ENCODE peak calls at places on chromosomes 2 and 18, in eight cellular contexts. Z is GM12864, K is lower lobe of right lung, G is fibroblast of pulmonary artery, L is body of pancreas, E is AG04449, R is fibroblast of villous mesenchyme, X is GM12878. Q is an unnamed sample.

GRCh38 chr18:79784965-79785770 is 12.6 kb upstream of the KCNG2 start:
- DNase-seq in L (no peak), R (peak; percentile 75), E (no peak), Z (no peak), K (peak; percentile 41), X (no peak), G (peak; percentile 44), Q (no peak)

GRCh38 chr2:117536139-117536538 is 278.4 kb upstream of the DDX18 start:
- DNase-seq in E (no peak), L (no peak), X (no peak), G (no peak), K (no peak), R (no peak), Z (no peak), Q (no peak)

GRCh38 chr2:238242731-238243495 is 3.1 kb upstream of the HES6 start:
- DNase-seq in Z (no peak), L (peak; percentile 82), X (no peak), G (peak; percentile 33), R (peak; percentile 45), K (no peak), E (no peak), Q (no peak)

GRCh38 chr2:26735096-26735495 is 29.0 kb upstream of the SLC35F6 start:
- DNase-seq in K (no peak), R (peak; percentile 96), L (no peak), Z (no peak), E (peak; percentile 54), X (no peak), G (peak; percentile 95), Q (peak; percentile 44)

GRCh38 chr18:71011389-71011788 is 722.5 kb downstream of the SOCS6 start:
- DNase-seq in X (peak; percentile 33), K (no peak), Z (no peak), E (no peak), G (no peak), R (no peak), L (no peak), Q (no peak)

GRCh38 chr2:65300772-65301711 is 73.4 kb downstream of the ACTR2 start:
- DNase-seq in L (no peak), G (peak; percentile 66), K (peak; percentile 65), X (peak; percentile 61), E (peak; percentile 77), R (peak; percentile 72), Z (peak; percentile 85), Q (peak; percentile 75)

GRCh38 chr2:117693166-117693565 is 121.3 kb upstream of the DDX18 start:
- DNase-seq in G (no peak), Z (no peak), X (no peak), K (no peak), E (no peak), L (no peak), R (no peak), Q (no peak)

GRCh38 chr18:71583291-71583690 is 960.9 kb downstream of the CBLN2 start:
- DNase-seq in X (no peak), R (no peak), Z (no peak), L (no peak), K (no peak), E (no peak), G (peak; percentile 9), Q (peak; percentile 56)

GRCh38 chr2:197391220-197391717 is 43.6 kb downstream of the SF3B1 start:
- DNase-seq in R (no peak), K (no peak), Z (no peak), G (no peak), X (no peak), E (no peak), L (no peak), Q (no peak)

GRCh38 chr2:235511187-235511661 is 17.4 kb downstream of the AGAP1 start:
- DNase-seq in L (peak; percentile 45), G (peak; percentile 68), X (no peak), E (peak; percentile 36), R (peak; percentile 33), Z (no peak), K (peak; percentile 63), Q (peak; percentile 81)

GRCh38 chr2:219995409-219995808 is 368.0 kb downstream of the SLC4A3 start:
- DNase-seq in G (no peak), R (peak; percentile 9), E (no peak), L (no peak), X (no peak), Z (no peak), K (no peak), Q (no peak)

GRCh38 chr2:206084870-206085741 is 868 bp downstream of the INO80D start:
- DNase-seq in R (peak; percentile 36), K (peak; percentile 60), G (no peak), E (no peak), X (no peak), L (peak; percentile 43), Z (no peak), Q (no peak)

GRCh38 chr2:206085742-206086445 is at the start of gene INO80D:
- DNase-seq in G (peak; percentile 89), Z (peak; percentile 75), X (peak; percentile 60), R (peak; percentile 86), L (peak; percentile 75), K (peak; percentile 84), E (no peak), Q (peak; percentile 75)

GRCh38 chr2:206084468-206084869 is 1.5 kb downstream of the INO80D start:
- DNase-seq in K (peak; percentile 46), E (no peak), L (peak; percentile 47), R (peak; percentile 88), X (no peak), G (peak; percentile 77), Z (no peak), Q (peak; percentile 19)

GRCh38 chr2:206086683-206087350 is 843 bp upstream of the INO80D start:
- DNase-seq in Z (no peak), E (no peak), R (peak; percentile 18), L (no peak), G (no peak), K (no peak), X (no peak), Q (no peak)

GRCh38 chr2:206088248-206088647 is 2.3 kb upstream of the INO80D start:
- DNase-seq in R (no peak), L (no peak), E (no peak), K (no peak), G (no peak), X (no peak), Z (no peak), Q (no peak)
- H3K4me3 ChIP-seq in R (no peak overlapping the region), L (no peak overlapping the region), E (no peak overlapping the region), K (no peak overlapping the region), G (no peak overlapping the region), X (peak overlapping the region; percentile 41), Z (no peak overlapping the region), Q (no peak overlapping the region)

DNA sequence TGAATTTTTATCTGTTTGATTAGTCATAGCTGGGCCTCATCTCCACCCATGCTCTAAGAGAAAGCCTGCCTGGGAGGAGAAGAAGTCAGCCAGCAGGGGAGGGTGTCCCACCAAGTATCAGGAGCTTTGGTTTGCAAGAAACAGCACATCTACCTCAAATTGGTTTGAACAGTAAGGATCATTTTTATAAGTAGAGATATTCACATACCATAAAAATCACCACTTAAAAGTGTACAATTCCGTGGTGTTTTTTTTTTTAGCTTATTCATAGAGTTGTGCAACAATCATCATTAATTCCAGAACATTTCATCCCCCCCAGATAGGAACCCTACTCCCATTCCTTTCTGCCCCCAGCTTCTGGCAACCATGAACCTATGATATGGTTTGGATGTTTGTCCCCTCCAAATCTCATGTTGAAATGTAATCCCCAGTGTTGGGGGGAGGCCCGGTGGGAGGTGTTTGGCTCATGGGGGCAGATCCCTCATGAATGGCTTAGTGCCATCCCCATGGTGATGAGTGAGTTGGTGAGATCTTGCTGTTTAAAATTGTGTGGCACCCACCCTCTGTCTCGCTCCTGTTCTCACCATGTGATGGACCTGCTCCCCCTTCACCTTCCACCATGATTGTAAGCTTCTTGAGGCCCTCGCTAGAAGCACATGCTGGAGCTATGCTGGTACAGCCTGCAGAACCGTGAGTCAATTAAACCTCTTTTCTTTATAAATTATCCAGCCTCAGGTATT is 36.2 kb upstream of the HS6ST1 start:
- DNase-seq in E (peak; percentile 46), Z (no peak), G (peak; percentile 72), K (no peak), L (no peak), X (no peak), R (peak; percentile 62), Q (no peak)
- TF ChIP-seq CTCF in E (peak; percentile 62), Z (no peak), G (peak; percentile 50), K (no peak), L (no peak), X (no peak), R (peak; percentile 51), Q (peak; percentile 27)

GRCh38 chr18:34780856-34781255 is 70.8 kb downstream of the DTNA start:
- DNase-seq in Z (no peak), L (no peak), X (no peak), G (no peak), R (no peak), E (no peak), K (no peak), Q (no peak)

GRCh38 chr18:34787931-34788532 is 77.9 kb downstream of the DTNA start:
- DNase-seq in Z (peak; percentile 45), R (peak; percentile 74), L (peak; percentile 45), K (no peak), G (peak; percentile 79), X (peak; percentile 11), E (peak; percentile 19), Q (peak; percentile 70)

DNA sequence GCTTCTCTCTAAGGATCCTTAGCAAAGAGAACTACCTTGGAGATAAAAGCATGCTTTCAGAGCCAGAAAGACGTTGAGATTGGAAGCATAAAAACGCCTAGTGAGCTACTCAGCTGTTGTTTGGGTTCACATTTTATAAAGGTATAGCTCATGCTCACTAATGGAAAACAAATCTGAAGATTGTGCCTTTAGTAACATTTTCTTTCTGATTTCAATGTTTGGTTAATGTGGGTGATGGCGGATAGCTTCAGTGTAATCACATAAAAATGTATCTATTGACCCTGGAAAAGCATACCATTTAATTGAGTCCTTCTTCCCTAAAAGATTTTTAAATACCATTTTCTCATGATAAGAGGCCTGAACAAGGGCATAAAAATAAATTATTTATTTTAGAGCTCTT is 73.4 kb downstream of the DTNA start:
- DNase-seq in K (no peak), G (no peak), E (peak; percentile 28), R (no peak), X (no peak), Z (no peak), L (no peak), Q (no peak)
- H3K4me3 ChIP-seq in K (no peak overlapping the region), G (no peak overlapping the region), E (peak overlapping the region; percentile 24), R (no peak overlapping the region), X (no peak overlapping the region), Z (no peak overlapping the region), L (no peak overlapping the region), Q (no peak overlapping the region)

DNA sequence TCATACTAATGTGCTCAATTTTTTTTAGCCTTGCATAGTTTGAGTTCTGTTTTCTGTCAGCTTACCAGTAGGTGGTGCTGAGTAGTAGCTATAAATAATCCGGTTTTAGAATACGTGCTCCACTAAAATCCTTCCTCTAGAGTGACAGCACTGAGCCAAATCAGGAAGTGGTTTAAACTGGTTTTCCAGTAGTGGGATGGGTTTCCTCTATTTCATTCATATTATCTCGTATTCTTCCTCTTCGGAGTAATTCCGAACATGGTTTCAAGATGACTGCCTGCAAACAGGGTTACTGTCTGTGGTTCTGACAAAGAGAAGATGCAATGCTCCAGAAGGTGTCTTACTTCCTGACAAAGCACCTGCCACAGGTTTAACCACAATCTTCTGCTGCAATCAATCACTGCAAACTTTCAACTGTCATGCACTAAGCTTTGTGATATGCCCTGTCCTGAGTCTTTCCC is 496.9 kb upstream of the VRK2 start:
- DNase-seq in G (no peak), L (no peak), Z (no peak), X (peak; percentile 20), K (no peak), R (no peak), E (no peak), Q (no peak)
- TF ChIP-seq CTCF in G (peak; percentile 14), L (no peak), Z (peak; percentile 57), X (peak; percentile 57), K (peak; percentile 17), R (peak; percentile 35), E (peak; percentile 24), Q (peak; percentile 37)

GRCh38 chr18:50938912-50939311 is 28.9 kb upstream of the ELAC1 start:
- DNase-seq in X (no peak), E (no peak), R (no peak), L (no peak), K (no peak), G (no peak), Z (no peak), Q (no peak)
- H3K4me3 ChIP-seq in X (no peak overlapping the region), E (no peak overlapping the region), R (no peak overlapping the region), L (no peak overlapping the region), K (no peak overlapping the region), G (no peak overlapping the region), Z (no peak overlapping the region), Q (no peak overlapping the region)